ENCODE peak calls at places on chromosomes 11 and 22, in ten cellular contexts. K, X, N, B, Q, M, S, J, Z and G are unnamed samples.

GRCh38 chr11:120940297-120940847 is 83.5 kb upstream of the TBCEL start:
- DNase-seq in K (no peak), X (no peak), N (no peak), B (no peak), Q (no peak), M (no peak), S (no peak), J (no peak), Z (no peak), G (no peak)

GRCh38 chr22:30609260-30610185 is 2.5 kb downstream of the TCN2 start:
- DNase-seq in K (no peak), X (no peak), N (no peak), B (peak), Q (no peak), M (peak), S (no peak), J (peak), Z (peak), G (peak)

GRCh38 chr11:98495016-98495415 is 525.7 kb upstream of the CNTN5 start:
- DNase-seq in K (no peak), X (no peak), N (no peak), B (no peak), Q (no peak), M (no peak), S (no peak), J (no peak), Z (no peak), G (no peak)

GRCh38 chr11:17719028-17719939 is at the start of gene MYOD1:
- DNase-seq in K (no peak), X (no peak), N (no peak), B (no peak), Q (no peak), M (no peak), S (no peak), J (no peak), Z (no peak), G (no peak)

GRCh38 chr11:115222863-115223530 is 281.2 kb downstream of the CADM1 start:
- DNase-seq in K (no peak), X (no peak), N (no peak), B (no peak), Q (no peak), M (no peak), S (no peak), J (no peak), Z (no peak), G (no peak)

GRCh38 chr11:1126935-1127663 is 30.7 kb upstream of the MUC5AC start:
- DNase-seq in K (no peak), X (no peak), N (no peak), B (no peak), Q (no peak), M (no peak), S (no peak), J (no peak), Z (no peak), G (no peak)

GRCh38 chr11:3095712-3096361 is 38.6 kb upstream of the CARS1 start:
- DNase-seq in K (no peak), X (no peak), N (no peak), B (no peak), Q (no peak), M (peak), S (no peak), J (peak), Z (no peak), G (no peak)

GRCh38 chr11:67118059-67118766 is 850 bp upstream of the KDM2A start:
- DNase-seq in K (no peak), X (peak), N (no peak), B (peak), Q (peak), M (no peak), S (no peak), J (no peak), Z (no peak), G (peak)

GRCh38 chr22:44363980-44364749 is 51.4 kb upstream of the SHISAL1 start:
- DNase-seq in K (no peak), X (no peak), N (no peak), B (no peak), Q (no peak), M (no peak), S (no peak), J (no peak), Z (no peak), G (no peak)

GRCh38 chr22:37483594-37484114 is 2.5 kb downstream of the MFNG start:
- DNase-seq in K (no peak), X (no peak), N (no peak), B (no peak), Q (no peak), M (no peak), S (no peak), J (no peak), Z (no peak), G (no peak)

GRCh38 chr11:34960277-34960676 is 43.9 kb downstream of the PDHX start:
- DNase-seq in K (no peak), X (no peak), N (no peak), B (no peak), Q (no peak), M (no peak), S (no peak), J (no peak), Z (no peak), G (no peak)

GRCh38 chr11:3133456-3134217 is 31.5 kb downstream of the OSBPL5 start:
- DNase-seq in K (no peak), X (no peak), N (no peak), B (no peak), Q (no peak), M (no peak), S (no peak), J (no peak), Z (no peak), G (no peak)

GRCh38 chr22:45859231-45860161 is 117.5 kb downstream of the WNT7B start:
- DNase-seq in K (no peak), X (no peak), N (no peak), B (no peak), Q (no peak), M (no peak), S (no peak), J (no peak), Z (no peak), G (no peak)

GRCh38 chr11:105734422-105734821 is 124.5 kb downstream of the GRIA4 start:
- DNase-seq in K (no peak), X (no peak), N (no peak), B (no peak), Q (no peak), M (no peak), S (no peak), J (no peak), Z (no peak), G (no peak)

GRCh38 chr11:96256213-96256580 is 86.8 kb downstream of the MAML2 start:
- DNase-seq in K (no peak), X (no peak), N (no peak), B (no peak), Q (no peak), M (no peak), S (no peak), J (no peak), Z (peak), G (no peak)

GRCh38 chr11:123180166-123180565 is 14.9 kb downstream of the CLMP start:
- DNase-seq in K (no peak), X (no peak), N (no peak), B (no peak), Q (no peak), M (peak), S (no peak), J (no peak), Z (no peak), G (no peak)

GRCh38 chr22:20232781-20233180 is 35.3 kb downstream of the RTN4R start:
- DNase-seq in K (no peak), X (no peak), N (no peak), B (no peak), Q (no peak), M (no peak), S (no peak), J (no peak), Z (no peak), G (no peak)

GRCh38 chr11:120209750-120210650 is 832 bp upstream of the OAF start:
- DNase-seq in K (no peak), X (no peak), N (no peak), B (no peak), Q (no peak), M (no peak), S (no peak), J (no peak), Z (no peak), G (no peak)

GRCh38 chr11:110409174-110409573 is 20.6 kb upstream of the FDX1 start:
- DNase-seq in K (no peak), X (no peak), N (no peak), B (no peak), Q (no peak), M (peak), S (no peak), J (no peak), Z (no peak), G (no peak)

GRCh38 chr22:44444341-44445306 is 53.4 kb downstream of the RTL6 start:
- DNase-seq in K (no peak), X (no peak), N (no peak), B (no peak), Q (no peak), M (no peak), S (no peak), J (no peak), Z (no peak), G (no peak)

GRCh38 chr11:68827733-68828132 is 14.0 kb downstream of the CPT1A start:
- DNase-seq in K (no peak), X (no peak), N (no peak), B (no peak), Q (no peak), M (no peak), S (no peak), J (no peak), Z (no peak), G (no peak)

GRCh38 chr11:126062679-126063509 is at the start of gene CDON:
- DNase-seq in K (peak), X (peak), N (peak), B (peak), Q (peak), M (peak), S (peak), J (peak), Z (peak), G (peak)

GRCh38 chr22:40243891-40244290 is 66.2 kb downstream of the TNRC6B start:
- DNase-seq in K (no peak), X (no peak), N (no peak), B (no peak), Q (no peak), M (no peak), S (no peak), J (no peak), Z (no peak), G (peak)

GRCh38 chr22:49671331-49672012 is 156.2 kb downstream of the BRD1 start:
- DNase-seq in K (no peak), X (no peak), N (no peak), B (no peak), Q (no peak), M (no peak), S (no peak), J (no peak), Z (no peak), G (no peak)

GRCh38 chr22:50684986-50685385 is 12.4 kb downstream of the SHANK3 start:
- DNase-seq in K (no peak), X (no peak), N (no peak), B (no peak), Q (no peak), M (no peak), S (no peak), J (no peak), Z (no peak), G (no peak)

GRCh38 chr11:127052420-127052819 is 51.9 kb upstream of the KIRREL3 start:
- DNase-seq in K (no peak), X (no peak), N (no peak), B (no peak), Q (no peak), M (no peak), S (no peak), J (no peak), Z (no peak), G (no peak)

GRCh38 chr11:126423154-126423553 is 67.7 kb downstream of the ST3GAL4 start:
- DNase-seq in K (no peak), X (no peak), N (no peak), B (no peak), Q (no peak), M (no peak), S (no peak), J (no peak), Z (no peak), G (no peak)

GRCh38 chr11:132632641-132633124 is 899.6 kb downstream of the OPCML start:
- DNase-seq in K (no peak), X (no peak), N (no peak), B (no peak), Q (no peak), M (peak), S (no peak), J (no peak), Z (no peak), G (no peak)

GRCh38 chr11:116694017-116694725 is 78.6 kb downstream of the BUD13 start:
- DNase-seq in K (no peak), X (no peak), N (no peak), B (no peak), Q (no peak), M (no peak), S (no peak), J (no peak), Z (no peak), G (no peak)